ENCODE peak calls at places on chromosomes 2 and 18, in seven cellular contexts. X is nephron progenitor cell; H is progenitor cell of endocrine pancreas; R is esophagus squamous epithelium; T is sigmoid colon; B is NCI-H2029 treated with DMSO at 0.1 percent for 48 hours; K is effector memory CD4-positive, alpha-beta T cell. Q is an unnamed sample.

GRCh38 chr2:54915101-54915500 is 135.2 kb downstream of the RTN4 start:
- DNase-seq in X (no peak), H (no peak), R (no peak), T (no peak), B (no peak), K (no peak), Q (no peak)

GRCh38 chr2:213232649-213233437 is 51.4 kb upstream of the SPAG16 start:
- DNase-seq in X (peak), H (no peak), R (no peak), T (no peak), B (no peak), K (peak), Q (peak)

GRCh38 chr2:73225513-73226360 is 7.3 kb downstream of the PRADC1 start:
- DNase-seq in X (no peak), H (no peak), R (no peak), T (no peak), B (no peak), K (no peak), Q (no peak)

GRCh38 chr2:1491751-1492150 is 78.5 kb downstream of the TPO start:
- DNase-seq in X (no peak), H (no peak), R (no peak), T (peak), B (no peak), K (no peak), Q (no peak)

GRCh38 chr2:33289961-33290360 is 186.5 kb upstream of the RASGRP3 start:
- DNase-seq in X (no peak), H (no peak), R (no peak), T (no peak), B (no peak), K (no peak), Q (no peak)

GRCh38 chr2:46800625-46801024 is 115.0 kb downstream of the MCFD2 start:
- DNase-seq in X (no peak), H (no peak), R (no peak), T (no peak), B (no peak), K (no peak), Q (no peak)

GRCh38 chr2:187986392-187987105 is 305.1 kb upstream of the GULP1 start:
- DNase-seq in X (no peak), H (no peak), R (no peak), T (no peak), B (no peak), K (no peak), Q (no peak)

GRCh38 chr2:144378551-144378950 is 141.4 kb downstream of the ZEB2 start:
- DNase-seq in X (no peak), H (no peak), R (no peak), T (no peak), B (no peak), K (no peak), Q (no peak)

GRCh38 chr2:59314367-59314766 is 1073.2 kb upstream of the FANCL start:
- DNase-seq in X (no peak), H (no peak), R (no peak), T (no peak), B (no peak), K (no peak), Q (no peak)

GRCh38 chr2:10760794-10761504 is 39.5 kb downstream of the ATP6V1C2 start:
- DNase-seq in X (no peak), H (no peak), R (no peak), T (no peak), B (no peak), K (no peak), Q (no peak)

GRCh38 chr2:162254472-162254871 is 11.2 kb upstream of the FAP start:
- DNase-seq in X (no peak), H (no peak), R (no peak), T (no peak), B (no peak), K (no peak), Q (no peak)

GRCh38 chr2:128108166-128108565 is 17.2 kb downstream of the UGGT1 start:
- DNase-seq in X (no peak), H (no peak), R (no peak), T (no peak), B (no peak), K (no peak), Q (no peak)

GRCh38 chr2:50018938-50019337 is 864.6 kb upstream of the FSHR start:
- DNase-seq in X (no peak), H (no peak), R (no peak), T (no peak), B (peak), K (no peak), Q (no peak)

GRCh38 chr2:24831736-24832421 is 38.7 kb downstream of the CENPO start:
- DNase-seq in X (peak), H (no peak), R (no peak), T (peak), B (no peak), K (no peak), Q (no peak)

GRCh38 chr18:35131387-35132283 is 90.4 kb downstream of the MAPRE2 start:
- DNase-seq in X (no peak), H (no peak), R (no peak), T (no peak), B (no peak), K (no peak), Q (no peak)

GRCh38 chr2:66264354-66264753 is 170.6 kb upstream of the MEIS1 start:
- DNase-seq in X (no peak), H (no peak), R (no peak), T (no peak), B (no peak), K (no peak), Q (no peak)

GRCh38 chr18:62979172-62979571 is 263.8 kb downstream of the PHLPP1 start:
- DNase-seq in X (no peak), H (no peak), R (no peak), T (no peak), B (peak), K (no peak), Q (no peak)

GRCh38 chr2:64062840-64063239 is 43.6 kb upstream of the VPS54 start:
- DNase-seq in X (no peak), H (no peak), R (no peak), T (no peak), B (no peak), K (no peak), Q (no peak)

GRCh38 chr2:47260971-47261370 is 105.9 kb upstream of the STPG4 start:
- DNase-seq in X (no peak), H (no peak), R (no peak), T (no peak), B (no peak), K (no peak), Q (no peak)

GRCh38 chr2:100142393-100142792 is at the start of gene AFF3:
- DNase-seq in X (no peak), H (no peak), R (peak), T (no peak), B (no peak), K (no peak), Q (peak)

GRCh38 chr2:183349046-183349445 is 224.8 kb downstream of the NUP35 start:
- DNase-seq in X (no peak), H (no peak), R (no peak), T (no peak), B (no peak), K (no peak), Q (no peak)

GRCh38 chr2:27133195-27133875 is 1.1 kb downstream of the PREB start:
- DNase-seq in X (peak), H (no peak), R (no peak), T (no peak), B (no peak), K (no peak), Q (no peak)

GRCh38 chr2:30266051-30266621 is 34.8 kb downstream of the LBH start:
- DNase-seq in X (no peak), H (no peak), R (no peak), T (no peak), B (no peak), K (peak), Q (peak)

GRCh38 chr2:60007666-60008065 is 545.8 kb downstream of the BCL11A start:
- DNase-seq in X (no peak), H (no peak), R (no peak), T (no peak), B (no peak), K (no peak), Q (no peak)

GRCh38 chr2:232204457-232204931 is 174.1 kb upstream of the ALPP start:
- DNase-seq in X (no peak), H (no peak), R (no peak), T (peak), B (no peak), K (no peak), Q (no peak)

GRCh38 chr2:168849610-168850009 is 40.6 kb downstream of the SPC25 start:
- DNase-seq in X (no peak), H (no peak), R (no peak), T (no peak), B (no peak), K (no peak), Q (no peak)

GRCh38 chr2:120874876-120875275 is 139.2 kb downstream of the GLI2 start:
- DNase-seq in X (no peak), H (no peak), R (no peak), T (no peak), B (no peak), K (no peak), Q (no peak)

GRCh38 chr2:143422681-143423080 is 293.5 kb downstream of the ARHGAP15 start:
- DNase-seq in X (no peak), H (no peak), R (no peak), T (no peak), B (no peak), K (no peak), Q (no peak)

GRCh38 chr2:79985571-79985970 is 319.0 kb downstream of the LRRTM1 start:
- DNase-seq in X (no peak), H (no peak), R (no peak), T (no peak), B (no peak), K (no peak), Q (no peak)

GRCh38 chr2:221999702-222000101 is 299.1 kb downstream of the PAX3 start:
- DNase-seq in X (no peak), H (no peak), R (no peak), T (no peak), B (no peak), K (no peak), Q (no peak)

GRCh38 chr2:37377187-37377532 is 32.7 kb downstream of the QPCT start:
- DNase-seq in X (no peak), H (no peak), R (no peak), T (no peak), B (peak), K (no peak), Q (no peak)

GRCh38 chr2:163734911-163735691 is 707 bp downstream of the FIGN start:
- DNase-seq in X (no peak), H (no peak), R (no peak), T (no peak), B (no peak), K (no peak), Q (no peak)

GRCh38 chr2:54341656-54342055 is 85.6 kb upstream of the TSPYL6 start:
- DNase-seq in X (no peak), H (no peak), R (no peak), T (peak), B (no peak), K (no peak), Q (no peak)

GRCh38 chr2:38464971-38465788 is 88.1 kb upstream of the ATL2 start:
- DNase-seq in X (no peak), H (no peak), R (no peak), T (no peak), B (no peak), K (no peak), Q (no peak)

GRCh38 chr2:98911376-98912154 is 24.5 kb downstream of the CRACDL start:
- DNase-seq in X (no peak), H (no peak), R (no peak), T (peak), B (no peak), K (no peak), Q (no peak)

GRCh38 chr2:46411245-46411641 is 68.1 kb upstream of the TMEM247 start:
- DNase-seq in X (no peak), H (no peak), R (no peak), T (no peak), B (no peak), K (no peak), Q (no peak)

GRCh38 chr2:85135066-85135914 is 2.1 kb downstream of the TCF7L1 start:
- DNase-seq in X (peak), H (no peak), R (no peak), T (no peak), B (no peak), K (no peak), Q (no peak)

GRCh38 chr2:217076651-217077232 is 216.9 kb upstream of the TNP1 start:
- DNase-seq in X (peak), H (no peak), R (no peak), T (no peak), B (no peak), K (no peak), Q (no peak)